ENCODE peak calls at places on chromosomes 12 and 14, in seven cellular contexts. Q is SK-N-SH, I is HCT116, W is H1, T is HepG2, N is K562, L is GM12878. B is an unnamed sample.

GRCh38 chr14:43677581-43677980 is 829.5 kb downstream of the FSCB start:
- DNase-seq in W (no peak), Q (no peak), T (no peak), N (no peak), I (no peak), L (no peak), B (no peak)

GRCh38 chr14:24840204-24840893 is 206.4 kb upstream of the GZMB start:
- DNase-seq in I (no peak), W (no peak), L (no peak), N (no peak), T (peak; percentile 84), Q (no peak), B (no peak)

GRCh38 chr12:48125985-48126384 is 6.8 kb downstream of the PFKM start:
- DNase-seq in L (no peak), N (no peak), Q (no peak), T (no peak), W (no peak), I (no peak), B (no peak)

GRCh38 chr14:77822307-77822706 is 22.4 kb downstream of the ADCK1 start:
- DNase-seq in Q (no peak), T (no peak), I (no peak), L (no peak), W (no peak), N (peak; percentile 62), B (no peak)

GRCh38 chr14:61498811-61499210 is 177.4 kb downstream of the PRKCH start:
- DNase-seq in W (no peak), T (no peak), I (no peak), N (no peak), L (no peak), Q (no peak), B (no peak)

GRCh38 chr14:100890044-100890443 is 13.5 kb downstream of the RTL1 start:
- DNase-seq in I (no peak), Q (no peak), N (no peak), T (no peak), L (no peak), W (no peak), B (no peak)

GRCh38 chr12:95231190-95231589 is 13.6 kb downstream of the VEZT start:
- DNase-seq in I (no peak), Q (peak; percentile 21), W (no peak), T (no peak), L (no peak), N (peak; percentile 73), B (no peak)

GRCh38 chr12:49934505-49934904 is 16.0 kb upstream of the AQP2 start:
- DNase-seq in Q (no peak), I (no peak), N (no peak), T (no peak), L (no peak), W (no peak), B (no peak)

GRCh38 chr14:96863327-96863985 is 66.3 kb downstream of the VRK1 start:
- DNase-seq in L (no peak), I (no peak), T (no peak), Q (no peak), N (no peak), W (no peak), B (no peak)

GRCh38 chr12:98559666-98560065 is 33.8 kb upstream of the SLC25A3 start:
- DNase-seq in W (no peak), N (no peak), T (peak; percentile 60), L (no peak), I (no peak), Q (no peak), B (no peak)

GRCh38 chr14:23457587-23458445 is 11.7 kb upstream of the NGDN start:
- DNase-seq in W (no peak), N (no peak), Q (no peak), L (no peak), T (peak; percentile 96), I (no peak), B (no peak)

GRCh38 chr14:69713127-69713800 is 53.7 kb upstream of the SRSF5 start:
- DNase-seq in L (no peak), T (no peak), I (no peak), N (no peak), W (peak; percentile 67), Q (no peak), B (no peak)

GRCh38 chr14:63952053-63952932 is 99.5 kb downstream of the SYNE2 start:
- DNase-seq in Q (no peak), T (no peak), N (no peak), W (no peak), I (no peak), L (no peak), B (no peak)

GRCh38 chr12:93199831-93200236 is 177.9 kb upstream of the NUDT4 start:
- DNase-seq in W (no peak), I (no peak), L (no peak), N (peak; percentile 12), T (no peak), Q (no peak), B (no peak)

GRCh38 chr12:69284131-69284530 is 44.8 kb downstream of the CPSF6 start:
- DNase-seq in L (no peak), Q (peak; percentile 74), I (peak; percentile 52), T (peak; percentile 70), N (peak; percentile 92), W (peak; percentile 71), B (no peak)

GRCh38 chr12:118436002-118436724 is 59.8 kb downstream of the SUDS3 start:
- DNase-seq in N (peak; percentile 45), I (peak; percentile 12), L (no peak), T (no peak), W (peak; percentile 57), Q (peak; percentile 27), B (no peak)

GRCh38 chr12:94867066-94867855 is 136.2 kb downstream of the NDUFA12 start:
- DNase-seq in W (no peak), N (no peak), L (no peak), I (no peak), Q (no peak), T (no peak), B (no peak)

GRCh38 chr14:68756071-68756481 is 36.8 kb downstream of the ZFP36L1 start:
- DNase-seq in W (no peak), L (no peak), T (no peak), I (no peak), Q (peak; percentile 65), N (no peak), B (no peak)

GRCh38 chr12:5745251-5745888 is 199.7 kb downstream of the ANO2 start:
- DNase-seq in L (no peak), W (peak; percentile 92), I (peak; percentile 47), T (peak; percentile 36), N (peak; percentile 76), Q (peak; percentile 55), B (peak; percentile 52)

DNA sequence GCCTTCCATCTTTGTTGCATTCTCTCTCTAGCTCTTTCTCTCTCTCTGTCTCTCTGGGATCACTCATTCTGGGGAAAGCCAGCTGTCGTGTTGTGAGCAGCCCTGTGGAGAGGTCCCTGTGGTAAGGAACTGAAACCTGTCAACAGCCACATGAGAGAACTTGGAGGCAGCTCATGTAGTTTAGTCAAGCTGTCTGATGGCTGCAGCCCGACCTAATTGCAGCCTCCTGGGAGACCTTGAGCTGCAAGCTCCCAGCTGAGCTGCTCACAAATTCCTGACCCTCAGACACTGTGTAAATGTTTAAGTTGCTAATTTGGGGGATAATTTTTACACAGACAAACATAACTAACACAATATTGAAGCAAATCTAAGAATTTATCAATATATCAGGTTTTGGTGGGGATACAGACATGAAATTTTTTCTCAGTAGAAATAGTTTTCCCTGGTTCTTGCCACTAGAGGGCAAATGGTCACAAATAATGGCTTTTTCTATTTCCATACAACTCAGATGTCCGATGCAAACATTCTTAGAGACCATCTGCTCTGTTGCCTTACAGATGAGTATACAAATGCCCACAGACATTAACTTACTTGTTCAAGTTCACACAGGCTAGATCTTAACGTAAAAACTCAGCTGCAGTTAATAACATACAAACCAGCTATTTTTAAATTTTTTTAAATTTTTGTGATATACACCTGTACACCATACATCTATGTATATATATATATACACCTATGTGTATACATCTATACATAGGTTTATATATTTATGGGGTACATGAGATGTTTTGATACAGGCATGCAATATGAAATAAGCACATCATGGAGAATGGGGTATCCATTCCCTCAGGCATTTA is 15.5 kb upstream of the KRR1 start:
- DNase-seq in N (peak; percentile 52), T (peak; percentile 45), L (peak; percentile 54), Q (peak; percentile 51), I (peak; percentile 40), W (no peak), B (peak; percentile 41)
- TF ChIP-seq JUND in N (no peak), T (no peak), L (no peak), Q (no peak), I (no peak), W (no peak), B (no peak)

GRCh38 chr12:106126441-106127288 is 12.1 kb downstream of the NUAK1 start:
- DNase-seq in L (no peak), I (no peak), Q (no peak), W (no peak), N (no peak), T (peak; percentile 37), B (peak; percentile 29)

GRCh38 chr12:106131671-106132070 is 7.1 kb downstream of the NUAK1 start:
- DNase-seq in I (no peak), W (no peak), N (no peak), Q (peak; percentile 29), T (peak; percentile 80), L (no peak), B (no peak)

GRCh38 chr12:106130474-106131113 is 8.2 kb downstream of the NUAK1 start:
- DNase-seq in W (no peak), Q (no peak), N (no peak), T (peak; percentile 76), I (no peak), L (no peak), B (no peak)

GRCh38 chr12:106127289-106128126 is 11.2 kb downstream of the NUAK1 start:
- DNase-seq in N (no peak), I (no peak), Q (no peak), L (no peak), W (no peak), T (peak; percentile 43), B (no peak)

GRCh38 chr12:106128526-106129430 is 10.0 kb downstream of the NUAK1 start:
- DNase-seq in W (no peak), Q (no peak), T (no peak), L (no peak), N (no peak), I (no peak), B (no peak)
- TF ChIP-seq JUND in W (no peak), Q (no peak), T (no peak), L (no peak), N (no peak), I (no peak), B (no peak)

GRCh38 chr14:105005329-105005928 is 15.5 kb downstream of the CDCA4 start:
- DNase-seq in L (no peak), Q (no peak), T (no peak), W (no peak), I (no peak), N (no peak), B (no peak)
- TF ChIP-seq JUND in L (no peak), Q (no peak), T (no peak), W (no peak), I (no peak), N (no peak), B (no peak)

DNA sequence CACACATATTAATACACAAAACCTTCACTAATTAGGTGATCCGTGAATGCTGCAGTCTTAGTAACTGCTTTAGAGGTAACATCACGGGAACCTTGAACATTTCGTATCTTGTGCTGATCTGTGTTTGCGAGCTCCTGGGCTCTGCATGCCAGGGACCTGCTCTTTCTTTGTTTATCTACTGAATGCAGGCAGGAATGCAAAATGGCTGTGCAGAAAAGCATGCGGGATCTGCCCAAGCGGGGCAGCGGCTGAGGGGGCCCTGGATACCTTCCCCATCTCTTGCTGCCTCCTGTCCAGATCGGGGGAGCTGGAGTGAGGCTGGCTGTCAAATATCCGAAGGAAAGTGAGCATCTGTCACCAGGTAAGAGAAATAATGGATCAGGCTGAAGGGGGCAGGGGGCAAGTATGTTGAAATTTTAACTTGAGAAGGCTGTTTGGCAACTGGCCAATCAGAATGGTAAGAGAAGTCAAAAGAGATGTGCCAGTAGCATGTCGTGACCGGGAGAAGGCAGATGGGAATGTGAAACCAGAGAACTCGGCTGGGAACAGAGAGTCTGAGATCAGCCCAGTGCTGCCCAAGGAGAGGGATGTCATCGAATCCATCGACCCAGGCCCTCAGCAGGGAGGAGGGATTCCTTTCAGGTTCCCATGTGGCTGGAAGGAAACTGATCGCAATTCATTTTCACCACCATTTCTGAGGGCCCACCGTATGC is 191.3 kb downstream of the TTC7B start:
- DNase-seq in W (no peak), Q (no peak), I (no peak), N (no peak), T (peak; percentile 53), L (no peak), B (peak; percentile 36)
- TF ChIP-seq JUND in W (no peak), Q (no peak), I (no peak), N (no peak), T (no peak), L (no peak), B (no peak)